ENCODE peak calls at places on chromosomes 7 and 10, in four cellular contexts. One of them, this sample, is unnamed.

GRCh38 chr7:2923291-2923781 is 79.2 kb upstream of the GNA12 start:
- DNase-seq in A549: no peak
- DNase-seq in K562: no peak
- DNase-seq in H1: no peak
- DNase-seq in this sample: no peak

GRCh38 chr7:80611779-80612178 is 26.7 kb upstream of the CD36 start:
- DNase-seq in A549: no peak
- DNase-seq in K562: no peak
- DNase-seq in H1: no peak
- DNase-seq in this sample: peak

GRCh38 chr7:24477376-24477775 is 95.9 kb upstream of the PALS2 start:
- DNase-seq in A549: no peak
- DNase-seq in K562: no peak
- DNase-seq in H1: no peak
- DNase-seq in this sample: no peak

GRCh38 chr10:101879456-101880189 is 36.0 kb upstream of the KCNIP2 start:
- DNase-seq in A549: no peak
- DNase-seq in K562: no peak
- DNase-seq in H1: no peak
- DNase-seq in this sample: no peak

GRCh38 chr10:36574212-36574611 is 551.2 kb upstream of the ANKRD30A start:
- DNase-seq in A549: no peak
- DNase-seq in K562: no peak
- DNase-seq in H1: no peak
- DNase-seq in this sample: no peak

GRCh38 chr10:580796-581195 is 108.7 kb downstream of the DIP2C start:
- DNase-seq in A549: no peak
- DNase-seq in K562: no peak
- DNase-seq in H1: no peak
- DNase-seq in this sample: no peak

GRCh38 chr7:121182281-121182680 is 146.5 kb upstream of the WNT16 start:
- DNase-seq in A549: no peak
- DNase-seq in K562: no peak
- DNase-seq in H1: no peak
- DNase-seq in this sample: no peak

GRCh38 chr10:75431180-75432111 is at the start of gene LRMDA:
- DNase-seq in A549: peak
- DNase-seq in K562: no peak
- DNase-seq in H1: no peak
- DNase-seq in this sample: peak

GRCh38 chr7:95658676-95659075 is 62.4 kb upstream of the PDK4 start:
- DNase-seq in A549: no peak
- DNase-seq in K562: no peak
- DNase-seq in H1: no peak
- DNase-seq in this sample: no peak

GRCh38 chr7:151592868-151593486 is 73.3 kb upstream of the RHEB start:
- DNase-seq in A549: peak
- DNase-seq in K562: no peak
- DNase-seq in H1: no peak
- DNase-seq in this sample: no peak

GRCh38 chr10:98446121-98446655 is 547 bp downstream of the HPS1 start:
- DNase-seq in A549: peak
- DNase-seq in K562: peak
- DNase-seq in H1: no peak
- DNase-seq in this sample: no peak

GRCh38 chr10:129921065-129921670 is 42.9 kb downstream of the EBF3 start:
- DNase-seq in A549: no peak
- DNase-seq in K562: no peak
- DNase-seq in H1: no peak
- DNase-seq in this sample: no peak

GRCh38 chr7:73904219-73905136 is 43.5 kb downstream of the TMEM270 start:
- DNase-seq in A549: no peak
- DNase-seq in K562: no peak
- DNase-seq in H1: no peak
- DNase-seq in this sample: no peak

GRCh38 chr7:29866490-29866930 is 60.2 kb downstream of the WIPF3 start:
- DNase-seq in A549: no peak
- DNase-seq in K562: no peak
- DNase-seq in H1: no peak
- DNase-seq in this sample: no peak

GRCh38 chr7:105218215-105218614 is 170.5 kb downstream of the SRPK2 start:
- DNase-seq in A549: no peak
- DNase-seq in K562: no peak
- DNase-seq in H1: peak
- DNase-seq in this sample: no peak

GRCh38 chr10:78170026-78170475 is 136.4 kb downstream of the RPS24 start:
- DNase-seq in A549: no peak
- DNase-seq in K562: no peak
- DNase-seq in H1: no peak
- DNase-seq in this sample: no peak

GRCh38 chr7:90570373-90570959 is 25.7 kb upstream of the CDK14 start:
- DNase-seq in A549: no peak
- DNase-seq in K562: no peak
- DNase-seq in H1: no peak
- DNase-seq in this sample: no peak

GRCh38 chr7:20653636-20654035 is 38.2 kb downstream of the ABCB5 start:
- DNase-seq in A549: no peak
- DNase-seq in K562: no peak
- DNase-seq in H1: no peak
- DNase-seq in this sample: no peak

GRCh38 chr7:129434846-129435318 is 650 bp downstream of the STRIP2 start:
- DNase-seq in A549: no peak
- DNase-seq in K562: peak
- DNase-seq in H1: no peak
- DNase-seq in this sample: peak

GRCh38 chr7:90738249-90738648 is 142.1 kb downstream of the CDK14 start:
- DNase-seq in A549: no peak
- DNase-seq in K562: no peak
- DNase-seq in H1: no peak
- DNase-seq in this sample: no peak

GRCh38 chr10:70404906-70405824 is 1.2 kb downstream of the EIF4EBP2 start:
- DNase-seq in A549: peak
- DNase-seq in K562: peak
- DNase-seq in H1: no peak
- DNase-seq in this sample: peak

GRCh38 chr10:130062976-130063375 is 47.7 kb downstream of the C10orf143 start:
- DNase-seq in A549: no peak
- DNase-seq in K562: no peak
- DNase-seq in H1: no peak
- DNase-seq in this sample: no peak

GRCh38 chr7:149415391-149416068 is 45.3 kb downstream of the ZNF777 start:
- DNase-seq in A549: no peak
- DNase-seq in K562: no peak
- DNase-seq in H1: no peak
- DNase-seq in this sample: no peak

GRCh38 chr7:30302656-30303311 is 18.4 kb downstream of the ZNRF2 start:
- DNase-seq in A549: no peak
- DNase-seq in K562: no peak
- DNase-seq in H1: no peak
- DNase-seq in this sample: no peak

GRCh38 chr7:99312316-99313203 is 13.1 kb upstream of the ARPC1A start:
- DNase-seq in A549: peak
- DNase-seq in K562: peak
- DNase-seq in H1: no peak
- DNase-seq in this sample: peak

GRCh38 chr10:29119374-29119773 is 169.5 kb upstream of the LYZL1 start:
- DNase-seq in A549: no peak
- DNase-seq in K562: peak
- DNase-seq in H1: peak
- DNase-seq in this sample: peak
- TF ChIP-seq RNF2 in A549: no peak
- TF ChIP-seq RNF2 in K562: no peak
- TF ChIP-seq RNF2 in H1: no peak
- TF ChIP-seq RNF2 in this sample: no peak

GRCh38 chr10:56508562-56508961 is 147.5 kb upstream of the ZWINT start:
- DNase-seq in A549: no peak
- DNase-seq in K562: no peak
- DNase-seq in H1: no peak
- DNase-seq in this sample: no peak

GRCh38 chr10:56507033-56507432 is 146.0 kb upstream of the ZWINT start:
- DNase-seq in A549: no peak
- DNase-seq in K562: no peak
- DNase-seq in H1: no peak
- DNase-seq in this sample: no peak

GRCh38 chr10:56505555-56505954 is 144.5 kb upstream of the ZWINT start:
- DNase-seq in A549: no peak
- DNase-seq in K562: no peak
- DNase-seq in H1: no peak
- DNase-seq in this sample: no peak
- TF ChIP-seq RNF2 in A549: no peak
- TF ChIP-seq RNF2 in K562: no peak
- TF ChIP-seq RNF2 in H1: no peak
- TF ChIP-seq RNF2 in this sample: no peak

DNA sequence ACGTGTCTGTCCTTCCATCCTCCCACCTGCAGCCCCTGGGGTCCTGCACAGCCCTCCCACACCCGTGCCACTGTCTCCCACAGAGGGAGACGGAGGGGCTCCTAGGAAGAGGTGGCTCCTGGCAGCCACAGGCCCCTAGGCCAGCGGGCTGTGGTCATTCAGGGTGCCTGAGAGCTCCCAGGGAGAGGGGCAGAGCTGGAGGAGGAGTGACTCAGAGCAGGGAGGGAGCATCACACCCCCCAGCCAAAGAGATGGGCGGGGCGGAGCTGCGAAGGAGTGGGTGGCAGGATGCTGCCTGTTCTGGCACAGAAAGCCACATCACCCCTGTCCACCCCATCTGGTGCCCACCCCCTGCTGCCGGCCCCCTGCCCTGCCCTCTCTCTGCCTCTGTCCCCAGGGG is 50.5 kb downstream of the STK32C start:
- DNase-seq in A549: peak
- DNase-seq in K562: peak
- DNase-seq in H1: no peak
- DNase-seq in this sample: no peak
- TF ChIP-seq RNF2 in A549: no peak
- TF ChIP-seq RNF2 in K562: no peak
- TF ChIP-seq RNF2 in H1: no peak
- TF ChIP-seq RNF2 in this sample: no peak

GRCh38 chr10:16521311-16522016 is at the start of gene C1QL3:
- DNase-seq in A549: no peak
- DNase-seq in K562: no peak
- DNase-seq in H1: no peak
- DNase-seq in this sample: no peak

GRCh38 chr10:16518822-16519221 is 2.9 kb downstream of the C1QL3 start:
- DNase-seq in A549: no peak
- DNase-seq in K562: no peak
- DNase-seq in H1: no peak
- DNase-seq in this sample: no peak

GRCh38 chr10:16519250-16519907 is 2.3 kb downstream of the C1QL3 start:
- DNase-seq in A549: no peak
- DNase-seq in K562: no peak
- DNase-seq in H1: no peak
- DNase-seq in this sample: no peak

GRCh38 chr10:16520900-16521299 is 779 bp downstream of the C1QL3 start:
- DNase-seq in A549: no peak
- DNase-seq in K562: no peak
- DNase-seq in H1: no peak
- DNase-seq in this sample: no peak

DNA sequence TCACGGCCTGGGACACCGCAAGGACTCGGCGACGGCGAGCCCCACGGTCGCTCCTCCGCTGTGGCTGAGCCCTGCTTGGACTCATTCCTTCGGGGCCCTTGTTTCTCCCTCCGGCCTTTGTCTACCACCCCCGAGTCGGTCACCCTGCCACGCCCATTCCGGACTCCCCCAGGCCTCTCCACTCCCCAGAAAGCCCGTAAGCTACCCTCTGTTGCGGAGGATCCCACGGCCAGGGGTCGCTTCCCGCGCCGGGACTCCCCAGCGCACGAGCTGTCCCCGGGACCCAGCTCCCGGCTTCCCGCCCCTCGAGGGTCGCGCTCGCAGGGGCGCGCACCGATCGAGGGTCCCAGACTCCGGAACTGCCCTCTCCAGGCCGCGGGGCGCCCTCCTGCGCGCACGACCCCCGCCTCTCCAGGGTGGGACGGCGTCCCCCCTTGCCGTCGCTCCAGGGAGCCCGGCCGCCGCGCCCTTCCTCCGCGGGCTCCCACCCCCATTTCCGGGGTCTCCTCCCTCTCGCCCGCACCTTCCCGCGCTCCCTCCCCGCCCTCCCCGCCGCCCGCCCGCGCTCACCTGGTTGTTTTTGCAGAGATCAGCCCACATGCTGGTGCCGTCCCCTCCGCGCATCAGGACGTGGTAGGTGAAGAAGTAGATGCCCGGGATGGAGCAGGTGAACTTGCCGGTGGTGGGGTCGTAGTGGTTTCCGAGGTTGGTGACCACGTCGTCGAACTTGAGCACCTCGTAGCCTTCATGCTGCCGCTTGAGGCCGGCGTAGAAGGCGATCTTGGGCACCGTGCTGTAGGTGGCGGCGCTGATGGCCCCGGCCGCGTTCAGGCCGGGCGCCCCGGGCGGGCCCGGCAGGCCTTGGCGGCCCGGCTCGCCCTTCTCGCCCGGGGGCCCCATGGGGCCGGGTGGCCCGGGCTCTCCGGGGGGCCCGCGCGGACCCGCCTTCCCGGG is 1.5 kb downstream of the C1QL3 start:
- DNase-seq in A549: no peak
- DNase-seq in K562: no peak
- DNase-seq in H1: no peak
- DNase-seq in this sample: no peak
- TF ChIP-seq RNF2 in A549: no peak
- TF ChIP-seq RNF2 in K562: no peak
- TF ChIP-seq RNF2 in H1: peak
- TF ChIP-seq RNF2 in this sample: no peak

GRCh38 chr10:89398003-89398749 is 5.8 kb downstream of the IFIT1 start:
- DNase-seq in A549: no peak
- DNase-seq in K562: no peak
- DNase-seq in H1: no peak
- DNase-seq in this sample: no peak
- TF ChIP-seq RNF2 in A549: no peak
- TF ChIP-seq RNF2 in K562: no peak
- TF ChIP-seq RNF2 in H1: no peak
- TF ChIP-seq RNF2 in this sample: no peak

DNA sequence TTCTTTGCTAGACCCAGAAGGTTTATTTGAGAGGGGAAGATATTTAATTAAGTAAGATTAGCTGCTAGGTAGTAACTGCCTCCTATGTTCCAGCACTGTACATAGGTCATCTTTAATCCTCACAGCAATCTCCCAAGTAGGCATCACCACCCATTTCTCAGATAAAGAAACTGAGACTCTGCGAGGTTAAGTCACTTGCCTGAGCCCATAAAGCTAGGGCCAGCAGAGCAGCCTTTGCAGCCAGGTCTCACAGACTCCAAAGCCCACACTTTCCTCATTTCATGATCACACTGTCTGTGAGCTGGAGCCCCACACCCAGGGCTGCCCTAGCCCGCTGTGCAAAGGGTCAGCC is 20.6 kb downstream of the CALML3 start:
- DNase-seq in A549: no peak
- DNase-seq in K562: no peak
- DNase-seq in H1: no peak
- DNase-seq in this sample: no peak
- TF ChIP-seq RNF2 in A549: no peak
- TF ChIP-seq RNF2 in K562: no peak
- TF ChIP-seq RNF2 in H1: no peak
- TF ChIP-seq RNF2 in this sample: no peak

GRCh38 chr10:74081192-74081803 is 69.3 kb downstream of the AP3M1 start:
- DNase-seq in A549: peak
- DNase-seq in K562: peak
- DNase-seq in H1: no peak
- DNase-seq in this sample: peak
- TF ChIP-seq RNF2 in A549: no peak
- TF ChIP-seq RNF2 in K562: no peak
- TF ChIP-seq RNF2 in H1: no peak
- TF ChIP-seq RNF2 in this sample: no peak